ENCODE peak calls at places on chromosomes 1 and 21, in eight cellular contexts. O is IMR-90, C is ovary, W is dorsolateral prefrontal cortex, V is breast epithelium, F is heart right ventricle, G is AG04450, N is endodermal cell. S is an unnamed sample.

GRCh38 chr1:150256549-150257341 is 829 bp upstream of the CA14 start:
- DNase-seq in O (no peak), C (no peak), W (peak), V (no peak), F (no peak), G (no peak), N (peak), S (no peak)

GRCh38 chr1:15027515-15027948 is 126.0 kb upstream of the TMEM51 start:
- DNase-seq in O (peak), C (peak), W (peak), V (peak), F (peak), G (no peak), N (peak), S (peak)

GRCh38 chr1:51776408-51776807 is 102.1 kb downstream of the NRDC start:
- DNase-seq in O (no peak), C (no peak), W (no peak), V (no peak), F (no peak), G (no peak), N (no peak), S (no peak)

GRCh38 chr1:218488986-218489385 is 143.8 kb downstream of the TGFB2 start:
- DNase-seq in O (peak), C (no peak), W (no peak), V (no peak), F (no peak), G (no peak), N (peak), S (peak)

GRCh38 chr1:179153217-179153616 is 71.3 kb downstream of the TOR3A start:
- DNase-seq in O (peak), C (no peak), W (no peak), V (no peak), F (no peak), G (no peak), N (no peak), S (no peak)

GRCh38 chr1:111227875-111228747 is 598 bp downstream of the CHI3L2 start:
- DNase-seq in O (peak), C (no peak), W (no peak), V (peak), F (no peak), G (peak), N (peak), S (peak)

GRCh38 chr1:1170891-1171550 is 2.7 kb upstream of the TTLL10 start:
- DNase-seq in O (no peak), C (peak), W (no peak), V (no peak), F (no peak), G (no peak), N (no peak), S (no peak)

GRCh38 chr21:42574234-42575027 is 60.8 kb downstream of the SLC37A1 start:
- DNase-seq in O (peak), C (no peak), W (no peak), V (peak), F (no peak), G (no peak), N (peak), S (peak)

GRCh38 chr1:150567341-150567716 is 12.1 kb downstream of the MCL1 start:
- DNase-seq in O (peak), C (no peak), W (no peak), V (no peak), F (no peak), G (no peak), N (peak), S (peak)

GRCh38 chr1:159207080-159207479 is 2.4 kb downstream of the ACKR1 start:
- DNase-seq in O (no peak), C (no peak), W (no peak), V (no peak), F (no peak), G (no peak), N (no peak), S (no peak)

GRCh38 chr1:38576241-38576640 is 283.3 kb downstream of the RRAGC start:
- DNase-seq in O (no peak), C (no peak), W (no peak), V (no peak), F (no peak), G (no peak), N (peak), S (no peak)

GRCh38 chr1:11174271-11174942 is 14.7 kb upstream of the ANGPTL7 start:
- DNase-seq in O (no peak), C (no peak), W (peak), V (no peak), F (no peak), G (no peak), N (no peak), S (peak)

GRCh38 chr1:34190692-34191091 is 14.0 kb downstream of the C1orf94 start:
- DNase-seq in O (no peak), C (no peak), W (no peak), V (no peak), F (no peak), G (no peak), N (no peak), S (no peak)

GRCh38 chr1:25022361-25023189 is 92.5 kb upstream of the RUNX3 start:
- DNase-seq in O (peak), C (no peak), W (no peak), V (no peak), F (peak), G (peak), N (peak), S (peak)

GRCh38 chr21:34642211-34643075 is 26.4 kb upstream of the CLIC6 start:
- DNase-seq in O (peak), C (no peak), W (no peak), V (no peak), F (no peak), G (no peak), N (no peak), S (peak)

GRCh38 chr21:43777953-43778352 is 1.8 kb upstream of the CSTB start:
- DNase-seq in O (no peak), C (no peak), W (no peak), V (no peak), F (no peak), G (no peak), N (no peak), S (no peak)

GRCh38 chr1:60487953-60488352 is 414.4 kb upstream of the C1orf87 start:
- DNase-seq in O (no peak), C (no peak), W (no peak), V (no peak), F (no peak), G (no peak), N (no peak), S (no peak)

GRCh38 chr1:24409535-24409934 is 4.0 kb downstream of the STPG1 start:
- DNase-seq in O (peak), C (no peak), W (no peak), V (no peak), F (no peak), G (peak), N (no peak), S (peak)

GRCh38 chr1:111733183-111733995 is 5.8 kb downstream of the INKA2 start:
- DNase-seq in O (peak), C (no peak), W (no peak), V (no peak), F (peak), G (no peak), N (no peak), S (peak)

DNA sequence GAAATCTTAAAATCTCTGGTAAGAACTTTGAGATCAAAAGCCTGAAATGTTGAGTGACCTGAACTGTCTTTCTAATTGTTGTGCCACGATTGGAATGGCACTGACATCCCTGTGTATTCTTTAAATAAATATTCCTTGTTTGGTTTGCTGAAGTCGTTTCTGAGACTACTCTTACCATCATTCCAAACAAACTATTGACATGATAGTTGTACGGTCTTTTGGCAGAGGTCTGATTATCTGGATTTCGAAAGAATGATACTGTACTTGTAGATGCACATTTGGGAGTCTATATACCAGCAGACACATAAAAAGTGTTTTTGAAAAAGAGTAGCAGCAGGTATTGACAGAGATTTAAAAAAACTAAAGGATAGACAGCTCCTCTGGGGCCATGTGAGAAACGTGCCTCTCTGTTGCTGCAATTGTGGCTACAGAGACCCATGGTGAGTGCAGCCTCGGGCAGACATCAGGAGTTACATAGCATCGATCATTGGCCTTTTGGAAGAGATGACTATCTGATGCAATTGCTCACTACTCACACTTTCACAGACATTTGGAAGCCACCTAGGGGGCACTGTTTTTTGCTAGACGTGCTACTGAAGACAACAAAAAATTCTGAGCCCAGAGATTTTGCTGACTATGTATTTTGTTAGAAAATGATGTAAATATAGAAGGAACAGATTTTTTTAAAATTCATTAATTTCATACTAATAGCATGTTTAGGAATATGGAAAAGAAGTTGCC is 464.5 kb downstream of the KCNT2 start:
- DNase-seq in O (no peak), C (no peak), W (no peak), V (no peak), F (no peak), G (no peak), N (peak), S (no peak)
- TF ChIP-seq CTCF in O (peak), C (no peak), W (no peak), V (no peak), F (no peak), G (peak), N (peak), S (no peak)

GRCh38 chr21:16422702-16423101 is 692.9 kb downstream of the USP25 start:
- DNase-seq in O (no peak), C (no peak), W (no peak), V (no peak), F (no peak), G (no peak), N (no peak), S (peak)
- H3K4me3 ChIP-seq in O (no peak), C (no peak), W (peak), V (peak), F (peak), G (no peak), N (no peak), S (no peak)

GRCh38 chr1:154517661-154518060 is 15.4 kb upstream of the SHE start:
- DNase-seq in O (no peak), C (no peak), W (no peak), V (no peak), F (no peak), G (no peak), N (no peak), S (no peak)

GRCh38 chr1:154514066-154514553 is 11.9 kb upstream of the SHE start:
- DNase-seq in O (no peak), C (no peak), W (no peak), V (no peak), F (no peak), G (no peak), N (no peak), S (no peak)

DNA sequence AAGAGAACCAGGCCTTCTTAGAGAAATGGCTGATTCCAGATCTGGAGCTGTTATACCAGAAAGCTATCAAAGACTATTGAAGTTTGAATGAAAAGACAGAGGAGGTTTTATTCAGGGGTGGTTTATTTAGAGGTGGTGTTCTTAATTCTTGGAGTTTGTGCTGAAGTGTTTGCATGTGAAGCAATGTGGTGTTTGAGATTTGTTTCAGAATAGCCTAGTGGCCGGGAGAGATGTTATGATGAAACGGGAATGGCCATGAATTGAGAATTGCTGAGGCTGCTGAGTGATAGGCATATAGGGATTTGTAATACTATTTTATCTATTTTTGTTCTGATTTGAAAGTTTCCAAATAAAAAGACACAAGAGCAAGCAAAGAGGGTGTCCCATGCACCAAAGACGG is 10.5 kb upstream of the SHE start:
- DNase-seq in O (no peak), C (no peak), W (no peak), V (no peak), F (no peak), G (no peak), N (no peak), S (no peak)
- TF ChIP-seq CTCF in O (no peak), C (no peak), W (no peak), V (no peak), F (no peak), G (no peak), N (no peak), S (no peak)

GRCh38 chr1:145963218-145964019 is 956 bp downstream of the ANKRD34A start:
- DNase-seq in O (peak), C (no peak), W (peak), V (no peak), F (no peak), G (no peak), N (no peak), S (peak)

GRCh38 chr1:145962157-145963102 is 1.9 kb downstream of the ANKRD34A start:
- DNase-seq in O (no peak), C (peak), W (peak), V (no peak), F (peak), G (no peak), N (peak), S (no peak)

GRCh38 chr1:145967288-145967687 is 2.8 kb downstream of the POLR3GL start:
- DNase-seq in O (no peak), C (no peak), W (no peak), V (peak), F (no peak), G (no peak), N (no peak), S (no peak)

GRCh38 chr1:145964328-145965118 is at the start of the genes ANKRD34A and POLR3GL:
- DNase-seq in O (peak), C (peak), W (peak), V (peak), F (peak), G (peak), N (peak), S (peak)

DNA sequence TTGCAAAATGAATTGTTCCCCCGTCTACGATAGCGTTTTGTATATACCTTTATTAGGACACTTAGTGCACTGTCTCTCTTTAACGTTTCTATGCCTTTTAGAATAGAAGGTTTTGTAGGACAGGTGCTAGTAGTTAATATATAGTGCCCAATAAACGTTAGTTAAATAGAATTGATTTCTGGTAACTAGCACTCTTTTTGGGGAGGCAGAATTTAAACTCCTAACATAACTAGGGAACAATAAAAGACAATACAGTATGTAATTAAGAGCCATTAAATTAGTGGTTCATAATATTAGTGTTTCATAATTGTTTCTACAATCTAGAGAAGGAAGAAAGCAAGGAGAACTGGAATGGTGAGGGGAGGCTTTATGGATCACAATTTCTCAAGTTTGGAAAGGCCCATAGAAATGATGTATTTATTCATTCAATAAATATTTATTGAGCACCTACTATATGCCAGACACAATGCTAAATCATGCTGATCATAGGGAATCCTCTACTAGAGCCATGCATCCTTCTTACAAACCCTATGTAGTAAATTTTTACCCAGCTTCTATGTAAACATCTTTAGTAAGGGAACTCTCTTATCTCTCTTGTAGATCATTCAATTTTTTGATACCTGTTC is 742 bp downstream of the POLR3GL start:
- DNase-seq in O (no peak), C (no peak), W (no peak), V (no peak), F (no peak), G (no peak), N (no peak), S (no peak)
- H3K4me3 ChIP-seq in O (peak), C (peak), W (peak), V (peak), F (peak), G (peak), N (peak), S (peak)

GRCh38 chr1:212977781-212978645 is 27.7 kb downstream of the VASH2 start:
- DNase-seq in O (peak), C (no peak), W (no peak), V (no peak), F (no peak), G (no peak), N (peak), S (no peak)

GRCh38 chr1:212981571-212982328 is 31.4 kb downstream of the VASH2 start:
- DNase-seq in O (peak), C (no peak), W (peak), V (no peak), F (peak), G (no peak), N (peak), S (no peak)

GRCh38 chr1:212979340-212980122 is 29.2 kb downstream of the VASH2 start:
- DNase-seq in O (no peak), C (no peak), W (no peak), V (no peak), F (no peak), G (no peak), N (peak), S (peak)

GRCh38 chr1:212981025-212981495 is 30.7 kb downstream of the VASH2 start:
- DNase-seq in O (no peak), C (no peak), W (peak), V (peak), F (peak), G (no peak), N (peak), S (no peak)

GRCh38 chr1:212980123-212980800 is 29.9 kb downstream of the VASH2 start:
- DNase-seq in O (peak), C (no peak), W (no peak), V (no peak), F (peak), G (peak), N (peak), S (peak)
- TF ChIP-seq CTCF in O (peak), C (no peak), W (no peak), V (no peak), F (no peak), G (no peak), N (peak), S (peak)

DNA sequence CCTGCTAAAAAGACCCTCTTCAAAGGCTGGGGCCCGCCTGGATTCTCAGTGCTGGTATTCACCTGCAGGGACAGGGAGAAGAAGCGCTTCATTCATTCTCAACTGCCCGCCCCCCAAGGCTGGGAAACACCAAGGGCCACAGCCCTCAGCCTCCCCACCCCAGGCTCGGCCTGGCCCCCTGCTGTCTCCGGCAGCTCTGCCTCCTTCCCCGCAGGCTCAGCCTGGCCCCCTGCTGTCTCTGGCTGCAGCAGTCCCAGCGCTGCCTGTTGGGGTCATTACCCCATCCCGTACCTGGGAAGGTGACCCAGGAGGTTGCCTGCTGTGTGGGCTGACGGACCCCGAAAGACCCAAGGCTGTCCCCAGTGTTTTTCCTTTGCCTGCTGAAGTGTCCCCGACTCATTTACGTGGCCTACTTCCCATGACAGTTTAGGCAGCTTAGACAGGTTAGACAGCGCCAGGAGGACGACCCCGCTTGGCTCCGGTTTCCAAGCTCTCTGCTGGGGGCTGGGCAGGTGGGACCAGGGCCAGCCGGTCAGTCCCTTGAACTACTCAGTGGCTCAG is 22.9 kb upstream of the CLSTN1 start:
- DNase-seq in O (no peak), C (no peak), W (no peak), V (no peak), F (no peak), G (no peak), N (peak), S (no peak)
- H3K4me3 ChIP-seq in O (no peak), C (no peak), W (peak), V (no peak), F (no peak), G (no peak), N (no peak), S (no peak)

GRCh38 chr1:56831874-56832693 is 12.9 kb upstream of the FYB2 start:
- DNase-seq in O (peak), C (peak), W (peak), V (peak), F (peak), G (peak), N (peak), S (peak)
- TF ChIP-seq CTCF in O (peak), C (peak), W (peak), V (peak), F (peak), G (peak), N (peak), S (peak)

GRCh38 chr1:207959141-207959825 is 48.4 kb upstream of the CD34 start:
- DNase-seq in O (peak), C (peak), W (peak), V (peak), F (peak), G (no peak), N (peak), S (peak)
- H3K4me3 ChIP-seq in O (peak), C (peak), W (peak), V (peak), F (peak), G (peak), N (peak), S (peak)

GRCh38 chr1:200641175-200641489 is 20.6 kb upstream of the KIF14 start:
- DNase-seq in O (peak), C (no peak), W (no peak), V (no peak), F (no peak), G (no peak), N (no peak), S (peak)
- TF ChIP-seq CTCF in O (no peak), C (no peak), W (no peak), V (no peak), F (no peak), G (no peak), N (no peak), S (no peak)

DNA sequence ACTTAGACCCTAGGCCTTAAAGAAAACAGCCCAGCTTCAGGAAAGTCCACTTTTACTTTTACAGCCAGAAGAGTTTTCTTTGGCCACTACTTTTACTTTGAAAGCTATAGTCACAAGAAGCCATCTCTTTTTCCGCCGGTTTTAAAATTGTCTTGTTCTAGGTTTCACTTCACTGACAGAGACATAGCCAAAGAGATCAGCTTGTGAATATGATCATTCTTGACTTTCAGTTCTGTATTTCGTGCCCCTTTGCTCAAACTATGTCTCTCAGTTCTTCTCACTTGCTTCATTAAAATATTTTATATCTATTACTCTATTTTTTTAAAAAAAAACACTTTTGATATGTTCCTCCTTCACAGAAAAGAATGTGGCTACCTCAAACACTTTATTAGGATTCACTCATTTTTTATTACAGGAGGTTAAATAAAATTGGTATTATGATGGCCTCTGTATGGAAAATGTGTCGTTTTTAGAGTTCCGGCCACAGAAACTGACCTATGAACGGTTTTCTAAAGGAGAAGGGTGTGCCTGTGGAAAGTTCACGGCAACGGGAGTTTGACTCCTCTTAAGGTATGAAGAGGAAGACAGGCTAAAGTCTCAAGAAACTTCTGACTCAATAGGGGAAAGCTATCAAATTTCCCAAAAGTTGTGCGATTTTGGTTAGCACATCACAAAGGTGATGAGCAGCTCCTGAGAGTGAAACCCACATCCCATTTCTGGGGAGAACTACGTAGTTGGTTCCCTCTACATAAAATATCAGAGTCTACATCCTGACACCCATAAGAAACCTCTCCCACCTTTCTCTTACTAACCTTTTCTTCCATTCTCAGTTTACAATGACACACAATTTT is 1.2 kb downstream of the MCOLN2 start:
- DNase-seq in O (no peak), C (no peak), W (no peak), V (no peak), F (no peak), G (no peak), N (no peak), S (no peak)
- H3K4me3 ChIP-seq in O (no peak), C (no peak), W (no peak), V (no peak), F (no peak), G (no peak), N (no peak), S (no peak)